ENCODE peak calls at places on chromosomes 13 and 19, in ten cellular contexts. One of them, this sample, is unnamed.

GRCh38 chr19:2184422-2185012 is 20.8 kb downstream of the DOT1L start:
- DNase-seq in type B pancreatic cell: no peak
- DNase-seq in esophagus squamous epithelium: no peak
- DNase-seq in NCI-H1417: no peak
- DNase-seq in iris pigment epithelial cell: no peak
- DNase-seq in activated T-helper 1 cell treated with anti-CD3 and anti-CD28 coated beads, Interleukin-12 subunit alpha, Interleukin-12 subunit beta, Interleukin-2, Interleukin-4 antibody, amounts not matched to agents 30 ng/mL and 10 ng/mL and 1 ng/mL, durations not matched to agents 14 hours and 24 hours and 36 hours: no peak
- DNase-seq in T-helper 9 cell: no peak
- DNase-seq in MG63: no peak
- DNase-seq in naive thymus-derived CD8-positive, alpha-beta T cell: no peak
- DNase-seq in cardiac muscle cell: no peak
- DNase-seq in this sample: no peak

GRCh38 chr19:12665281-12665573 is 1.3 kb downstream of the MAN2B1 start:
- DNase-seq in naive thymus-derived CD8-positive, alpha-beta T cell: no peak
- DNase-seq in MG63: no peak
- DNase-seq in esophagus squamous epithelium: peak; percentile 51
- DNase-seq in iris pigment epithelial cell: no peak
- DNase-seq in T-helper 9 cell: no peak
- DNase-seq in cardiac muscle cell: no peak
- DNase-seq in type B pancreatic cell: no peak
- DNase-seq in activated T-helper 1 cell treated with anti-CD3 and anti-CD28 coated beads, Interleukin-12 subunit alpha, Interleukin-12 subunit beta, Interleukin-2, Interleukin-4 antibody, amounts not matched to agents 30 ng/mL and 10 ng/mL and 1 ng/mL, durations not matched to agents 14 hours and 24 hours and 36 hours: peak; percentile 47
- DNase-seq in NCI-H1417: no peak
- DNase-seq in this sample: no peak

GRCh38 chr13:72781461-72782439 is at the start of the genes DIS3 and PIBF1:
- DNase-seq in NCI-H1417: peak; percentile 99
- DNase-seq in MG63: peak; percentile 98
- DNase-seq in activated T-helper 1 cell treated with anti-CD3 and anti-CD28 coated beads, Interleukin-12 subunit alpha, Interleukin-12 subunit beta, Interleukin-2, Interleukin-4 antibody, amounts not matched to agents 30 ng/mL and 10 ng/mL and 1 ng/mL, durations not matched to agents 14 hours and 24 hours and 36 hours: peak; percentile 97
- DNase-seq in esophagus squamous epithelium: peak; percentile 83
- DNase-seq in type B pancreatic cell: peak; percentile 98
- DNase-seq in cardiac muscle cell: peak; percentile 99
- DNase-seq in iris pigment epithelial cell: peak; percentile 99
- DNase-seq in T-helper 9 cell: peak; percentile 93
- DNase-seq in naive thymus-derived CD8-positive, alpha-beta T cell: peak; percentile 93
- DNase-seq in this sample: peak; percentile 98

GRCh38 chr13:28297341-28297740 is 159.0 kb downstream of the PAN3 start:
- DNase-seq in cardiac muscle cell: no peak
- DNase-seq in esophagus squamous epithelium: no peak
- DNase-seq in iris pigment epithelial cell: peak; percentile 9
- DNase-seq in T-helper 9 cell: no peak
- DNase-seq in type B pancreatic cell: no peak
- DNase-seq in naive thymus-derived CD8-positive, alpha-beta T cell: no peak
- DNase-seq in NCI-H1417: no peak
- DNase-seq in activated T-helper 1 cell treated with anti-CD3 and anti-CD28 coated beads, Interleukin-12 subunit alpha, Interleukin-12 subunit beta, Interleukin-2, Interleukin-4 antibody, amounts not matched to agents 30 ng/mL and 10 ng/mL and 1 ng/mL, durations not matched to agents 14 hours and 24 hours and 36 hours: no peak
- DNase-seq in MG63: no peak
- DNase-seq in this sample: no peak

GRCh38 chr19:47094557-47095517 is 18.7 kb downstream of the ZC3H4 start:
- DNase-seq in NCI-H1417: no peak
- DNase-seq in activated T-helper 1 cell treated with anti-CD3 and anti-CD28 coated beads, Interleukin-12 subunit alpha, Interleukin-12 subunit beta, Interleukin-2, Interleukin-4 antibody, amounts not matched to agents 30 ng/mL and 10 ng/mL and 1 ng/mL, durations not matched to agents 14 hours and 24 hours and 36 hours: peak; percentile 60
- DNase-seq in type B pancreatic cell: no peak
- DNase-seq in esophagus squamous epithelium: no peak
- DNase-seq in T-helper 9 cell: no peak
- DNase-seq in cardiac muscle cell: no peak
- DNase-seq in MG63: no peak
- DNase-seq in naive thymus-derived CD8-positive, alpha-beta T cell: peak; percentile 36
- DNase-seq in iris pigment epithelial cell: no peak
- DNase-seq in this sample: no peak

GRCh38 chr13:18960637-18961227 is 220.9 kb downstream of the TUBA3C start:
- DNase-seq in cardiac muscle cell: no peak
- DNase-seq in naive thymus-derived CD8-positive, alpha-beta T cell: no peak
- DNase-seq in type B pancreatic cell: no peak
- DNase-seq in T-helper 9 cell: no peak
- DNase-seq in activated T-helper 1 cell treated with anti-CD3 and anti-CD28 coated beads, Interleukin-12 subunit alpha, Interleukin-12 subunit beta, Interleukin-2, Interleukin-4 antibody, amounts not matched to agents 30 ng/mL and 10 ng/mL and 1 ng/mL, durations not matched to agents 14 hours and 24 hours and 36 hours: no peak
- DNase-seq in iris pigment epithelial cell: no peak
- DNase-seq in esophagus squamous epithelium: no peak
- DNase-seq in MG63: no peak
- DNase-seq in NCI-H1417: no peak
- DNase-seq in this sample: no peak

GRCh38 chr13:99977912-99978780 is 3.4 kb upstream of the ZIC2 start:
- DNase-seq in MG63: no peak
- DNase-seq in NCI-H1417: no peak
- DNase-seq in naive thymus-derived CD8-positive, alpha-beta T cell: peak; percentile 15
- DNase-seq in type B pancreatic cell: no peak
- DNase-seq in esophagus squamous epithelium: no peak
- DNase-seq in cardiac muscle cell: peak; percentile 18
- DNase-seq in iris pigment epithelial cell: no peak
- DNase-seq in activated T-helper 1 cell treated with anti-CD3 and anti-CD28 coated beads, Interleukin-12 subunit alpha, Interleukin-12 subunit beta, Interleukin-2, Interleukin-4 antibody, amounts not matched to agents 30 ng/mL and 10 ng/mL and 1 ng/mL, durations not matched to agents 14 hours and 24 hours and 36 hours: no peak
- DNase-seq in T-helper 9 cell: no peak
- DNase-seq in this sample: no peak

GRCh38 chr19:23440791-23441190 is 45.5 kb upstream of the ZNF91 start:
- DNase-seq in type B pancreatic cell: no peak
- DNase-seq in esophagus squamous epithelium: no peak
- DNase-seq in NCI-H1417: no peak
- DNase-seq in MG63: no peak
- DNase-seq in cardiac muscle cell: no peak
- DNase-seq in T-helper 9 cell: no peak
- DNase-seq in naive thymus-derived CD8-positive, alpha-beta T cell: no peak
- DNase-seq in iris pigment epithelial cell: no peak
- DNase-seq in activated T-helper 1 cell treated with anti-CD3 and anti-CD28 coated beads, Interleukin-12 subunit alpha, Interleukin-12 subunit beta, Interleukin-2, Interleukin-4 antibody, amounts not matched to agents 30 ng/mL and 10 ng/mL and 1 ng/mL, durations not matched to agents 14 hours and 24 hours and 36 hours: no peak
- DNase-seq in this sample: no peak

GRCh38 chr19:45138303-45138751 is 22.5 kb downstream of the NKPD1 start:
- DNase-seq in T-helper 9 cell: no peak
- DNase-seq in activated T-helper 1 cell treated with anti-CD3 and anti-CD28 coated beads, Interleukin-12 subunit alpha, Interleukin-12 subunit beta, Interleukin-2, Interleukin-4 antibody, amounts not matched to agents 30 ng/mL and 10 ng/mL and 1 ng/mL, durations not matched to agents 14 hours and 24 hours and 36 hours: no peak
- DNase-seq in type B pancreatic cell: no peak
- DNase-seq in esophagus squamous epithelium: no peak
- DNase-seq in MG63: no peak
- DNase-seq in NCI-H1417: no peak
- DNase-seq in naive thymus-derived CD8-positive, alpha-beta T cell: no peak
- DNase-seq in iris pigment epithelial cell: no peak
- DNase-seq in cardiac muscle cell: no peak
- DNase-seq in this sample: no peak

GRCh38 chr19:4955274-4955673 is 13.6 kb upstream of the KDM4B start:
- DNase-seq in cardiac muscle cell: no peak
- DNase-seq in type B pancreatic cell: no peak
- DNase-seq in MG63: no peak
- DNase-seq in naive thymus-derived CD8-positive, alpha-beta T cell: no peak
- DNase-seq in NCI-H1417: no peak
- DNase-seq in T-helper 9 cell: no peak
- DNase-seq in esophagus squamous epithelium: no peak
- DNase-seq in activated T-helper 1 cell treated with anti-CD3 and anti-CD28 coated beads, Interleukin-12 subunit alpha, Interleukin-12 subunit beta, Interleukin-2, Interleukin-4 antibody, amounts not matched to agents 30 ng/mL and 10 ng/mL and 1 ng/mL, durations not matched to agents 14 hours and 24 hours and 36 hours: no peak
- DNase-seq in iris pigment epithelial cell: no peak
- DNase-seq in this sample: no peak

GRCh38 chr13:46392967-46393366 is 5.9 kb upstream of the RUBCNL start:
- DNase-seq in activated T-helper 1 cell treated with anti-CD3 and anti-CD28 coated beads, Interleukin-12 subunit alpha, Interleukin-12 subunit beta, Interleukin-2, Interleukin-4 antibody, amounts not matched to agents 30 ng/mL and 10 ng/mL and 1 ng/mL, durations not matched to agents 14 hours and 24 hours and 36 hours: no peak
- DNase-seq in cardiac muscle cell: no peak
- DNase-seq in type B pancreatic cell: no peak
- DNase-seq in NCI-H1417: peak; percentile 85
- DNase-seq in naive thymus-derived CD8-positive, alpha-beta T cell: no peak
- DNase-seq in T-helper 9 cell: no peak
- DNase-seq in esophagus squamous epithelium: no peak
- DNase-seq in MG63: no peak
- DNase-seq in iris pigment epithelial cell: no peak
- DNase-seq in this sample: no peak

GRCh38 chr13:41541142-41541938 is 84.0 kb downstream of the RGCC start:
- DNase-seq in naive thymus-derived CD8-positive, alpha-beta T cell: no peak
- DNase-seq in type B pancreatic cell: no peak
- DNase-seq in esophagus squamous epithelium: no peak
- DNase-seq in MG63: no peak
- DNase-seq in activated T-helper 1 cell treated with anti-CD3 and anti-CD28 coated beads, Interleukin-12 subunit alpha, Interleukin-12 subunit beta, Interleukin-2, Interleukin-4 antibody, amounts not matched to agents 30 ng/mL and 10 ng/mL and 1 ng/mL, durations not matched to agents 14 hours and 24 hours and 36 hours: no peak
- DNase-seq in T-helper 9 cell: no peak
- DNase-seq in iris pigment epithelial cell: no peak
- DNase-seq in cardiac muscle cell: no peak
- DNase-seq in NCI-H1417: no peak
- DNase-seq in this sample: no peak

GRCh38 chr13:109569938-109570711 is 216.3 kb downstream of the IRS2 start:
- DNase-seq in type B pancreatic cell: no peak
- DNase-seq in NCI-H1417: no peak
- DNase-seq in naive thymus-derived CD8-positive, alpha-beta T cell: peak; percentile 35
- DNase-seq in cardiac muscle cell: no peak
- DNase-seq in esophagus squamous epithelium: no peak
- DNase-seq in T-helper 9 cell: peak; percentile 13
- DNase-seq in MG63: no peak
- DNase-seq in iris pigment epithelial cell: no peak
- DNase-seq in activated T-helper 1 cell treated with anti-CD3 and anti-CD28 coated beads, Interleukin-12 subunit alpha, Interleukin-12 subunit beta, Interleukin-2, Interleukin-4 antibody, amounts not matched to agents 30 ng/mL and 10 ng/mL and 1 ng/mL, durations not matched to agents 14 hours and 24 hours and 36 hours: peak; percentile 42
- DNase-seq in this sample: no peak

GRCh38 chr19:47729468-47729798 is 15.9 kb upstream of the NOP53 start:
- DNase-seq in naive thymus-derived CD8-positive, alpha-beta T cell: no peak
- DNase-seq in esophagus squamous epithelium: no peak
- DNase-seq in cardiac muscle cell: no peak
- DNase-seq in NCI-H1417: no peak
- DNase-seq in type B pancreatic cell: no peak
- DNase-seq in MG63: peak; percentile 81
- DNase-seq in iris pigment epithelial cell: peak; percentile 86
- DNase-seq in activated T-helper 1 cell treated with anti-CD3 and anti-CD28 coated beads, Interleukin-12 subunit alpha, Interleukin-12 subunit beta, Interleukin-2, Interleukin-4 antibody, amounts not matched to agents 30 ng/mL and 10 ng/mL and 1 ng/mL, durations not matched to agents 14 hours and 24 hours and 36 hours: no peak
- DNase-seq in T-helper 9 cell: no peak
- DNase-seq in this sample: no peak

GRCh38 chr13:41465215-41465907 is 8.0 kb downstream of the RGCC start:
- DNase-seq in MG63: peak; percentile 84
- DNase-seq in cardiac muscle cell: no peak
- DNase-seq in T-helper 9 cell: peak; percentile 76
- DNase-seq in NCI-H1417: no peak
- DNase-seq in activated T-helper 1 cell treated with anti-CD3 and anti-CD28 coated beads, Interleukin-12 subunit alpha, Interleukin-12 subunit beta, Interleukin-2, Interleukin-4 antibody, amounts not matched to agents 30 ng/mL and 10 ng/mL and 1 ng/mL, durations not matched to agents 14 hours and 24 hours and 36 hours: peak; percentile 89
- DNase-seq in type B pancreatic cell: no peak
- DNase-seq in iris pigment epithelial cell: peak; percentile 90
- DNase-seq in naive thymus-derived CD8-positive, alpha-beta T cell: peak; percentile 85
- DNase-seq in esophagus squamous epithelium: peak; percentile 24
- DNase-seq in this sample: peak; percentile 57

GRCh38 chr19:48136547-48136946 is 25.9 kb upstream of the PLA2G4C start:
- DNase-seq in naive thymus-derived CD8-positive, alpha-beta T cell: no peak
- DNase-seq in NCI-H1417: no peak
- DNase-seq in iris pigment epithelial cell: no peak
- DNase-seq in activated T-helper 1 cell treated with anti-CD3 and anti-CD28 coated beads, Interleukin-12 subunit alpha, Interleukin-12 subunit beta, Interleukin-2, Interleukin-4 antibody, amounts not matched to agents 30 ng/mL and 10 ng/mL and 1 ng/mL, durations not matched to agents 14 hours and 24 hours and 36 hours: no peak
- DNase-seq in T-helper 9 cell: no peak
- DNase-seq in esophagus squamous epithelium: no peak
- DNase-seq in type B pancreatic cell: no peak
- DNase-seq in cardiac muscle cell: no peak
- DNase-seq in MG63: no peak
- DNase-seq in this sample: no peak

GRCh38 chr19:10233946-10234345 is 2.8 kb upstream of the S1PR2 start:
- DNase-seq in type B pancreatic cell: no peak
- DNase-seq in T-helper 9 cell: no peak
- DNase-seq in activated T-helper 1 cell treated with anti-CD3 and anti-CD28 coated beads, Interleukin-12 subunit alpha, Interleukin-12 subunit beta, Interleukin-2, Interleukin-4 antibody, amounts not matched to agents 30 ng/mL and 10 ng/mL and 1 ng/mL, durations not matched to agents 14 hours and 24 hours and 36 hours: no peak
- DNase-seq in NCI-H1417: no peak
- DNase-seq in esophagus squamous epithelium: no peak
- DNase-seq in naive thymus-derived CD8-positive, alpha-beta T cell: no peak
- DNase-seq in MG63: no peak
- DNase-seq in cardiac muscle cell: no peak
- DNase-seq in iris pigment epithelial cell: no peak
- DNase-seq in this sample: no peak

GRCh38 chr19:18589380-18590272 is 1.0 kb downstream of the REX1BD start:
- DNase-seq in esophagus squamous epithelium: no peak
- DNase-seq in NCI-H1417: peak; percentile 33
- DNase-seq in MG63: peak; percentile 83
- DNase-seq in activated T-helper 1 cell treated with anti-CD3 and anti-CD28 coated beads, Interleukin-12 subunit alpha, Interleukin-12 subunit beta, Interleukin-2, Interleukin-4 antibody, amounts not matched to agents 30 ng/mL and 10 ng/mL and 1 ng/mL, durations not matched to agents 14 hours and 24 hours and 36 hours: peak; percentile 67
- DNase-seq in iris pigment epithelial cell: peak; percentile 83
- DNase-seq in cardiac muscle cell: peak; percentile 81
- DNase-seq in naive thymus-derived CD8-positive, alpha-beta T cell: no peak
- DNase-seq in T-helper 9 cell: peak; percentile 64
- DNase-seq in type B pancreatic cell: no peak
- DNase-seq in this sample: no peak

GRCh38 chr19:15432629-15433518 is 14.1 kb upstream of the AKAP8L start:
- DNase-seq in activated T-helper 1 cell treated with anti-CD3 and anti-CD28 coated beads, Interleukin-12 subunit alpha, Interleukin-12 subunit beta, Interleukin-2, Interleukin-4 antibody, amounts not matched to agents 30 ng/mL and 10 ng/mL and 1 ng/mL, durations not matched to agents 14 hours and 24 hours and 36 hours: peak; percentile 94
- DNase-seq in MG63: peak; percentile 99
- DNase-seq in iris pigment epithelial cell: peak; percentile 95
- DNase-seq in type B pancreatic cell: peak; percentile 95
- DNase-seq in NCI-H1417: peak; percentile 83
- DNase-seq in naive thymus-derived CD8-positive, alpha-beta T cell: peak; percentile 84
- DNase-seq in esophagus squamous epithelium: peak; percentile 43
- DNase-seq in cardiac muscle cell: peak; percentile 96
- DNase-seq in T-helper 9 cell: peak; percentile 88
- DNase-seq in this sample: peak; percentile 85

GRCh38 chr19:42531313-42531712 is 3.0 kb upstream of the CEACAM1 start:
- DNase-seq in MG63: no peak
- DNase-seq in esophagus squamous epithelium: no peak
- DNase-seq in activated T-helper 1 cell treated with anti-CD3 and anti-CD28 coated beads, Interleukin-12 subunit alpha, Interleukin-12 subunit beta, Interleukin-2, Interleukin-4 antibody, amounts not matched to agents 30 ng/mL and 10 ng/mL and 1 ng/mL, durations not matched to agents 14 hours and 24 hours and 36 hours: no peak
- DNase-seq in naive thymus-derived CD8-positive, alpha-beta T cell: no peak
- DNase-seq in NCI-H1417: no peak
- DNase-seq in type B pancreatic cell: peak; percentile 48
- DNase-seq in cardiac muscle cell: no peak
- DNase-seq in T-helper 9 cell: no peak
- DNase-seq in iris pigment epithelial cell: no peak
- DNase-seq in this sample: no peak

GRCh38 chr13:29502391-29503008 is 93.0 kb downstream of the SLC7A1 start:
- DNase-seq in naive thymus-derived CD8-positive, alpha-beta T cell: no peak
- DNase-seq in MG63: no peak
- DNase-seq in cardiac muscle cell: no peak
- DNase-seq in T-helper 9 cell: no peak
- DNase-seq in activated T-helper 1 cell treated with anti-CD3 and anti-CD28 coated beads, Interleukin-12 subunit alpha, Interleukin-12 subunit beta, Interleukin-2, Interleukin-4 antibody, amounts not matched to agents 30 ng/mL and 10 ng/mL and 1 ng/mL, durations not matched to agents 14 hours and 24 hours and 36 hours: no peak
- DNase-seq in iris pigment epithelial cell: no peak
- DNase-seq in type B pancreatic cell: no peak
- DNase-seq in esophagus squamous epithelium: no peak
- DNase-seq in NCI-H1417: no peak
- DNase-seq in this sample: no peak

GRCh38 chr13:48954086-48954485 is 21.6 kb upstream of the FNDC3A start:
- DNase-seq in esophagus squamous epithelium: no peak
- DNase-seq in iris pigment epithelial cell: peak; percentile 76
- DNase-seq in activated T-helper 1 cell treated with anti-CD3 and anti-CD28 coated beads, Interleukin-12 subunit alpha, Interleukin-12 subunit beta, Interleukin-2, Interleukin-4 antibody, amounts not matched to agents 30 ng/mL and 10 ng/mL and 1 ng/mL, durations not matched to agents 14 hours and 24 hours and 36 hours: no peak
- DNase-seq in T-helper 9 cell: no peak
- DNase-seq in type B pancreatic cell: no peak
- DNase-seq in cardiac muscle cell: no peak
- DNase-seq in MG63: no peak
- DNase-seq in naive thymus-derived CD8-positive, alpha-beta T cell: no peak
- DNase-seq in NCI-H1417: peak; percentile 13
- DNase-seq in this sample: no peak

GRCh38 chr19:46812898-46813569 is 24.6 kb upstream of the SLC1A5 start:
- DNase-seq in naive thymus-derived CD8-positive, alpha-beta T cell: no peak
- DNase-seq in activated T-helper 1 cell treated with anti-CD3 and anti-CD28 coated beads, Interleukin-12 subunit alpha, Interleukin-12 subunit beta, Interleukin-2, Interleukin-4 antibody, amounts not matched to agents 30 ng/mL and 10 ng/mL and 1 ng/mL, durations not matched to agents 14 hours and 24 hours and 36 hours: no peak
- DNase-seq in T-helper 9 cell: no peak
- DNase-seq in esophagus squamous epithelium: no peak
- DNase-seq in type B pancreatic cell: no peak
- DNase-seq in cardiac muscle cell: peak; percentile 29
- DNase-seq in iris pigment epithelial cell: no peak
- DNase-seq in MG63: no peak
- DNase-seq in NCI-H1417: no peak
- DNase-seq in this sample: no peak

GRCh38 chr19:36084231-36085009 is 26.5 kb upstream of the OVOL3 start:
- DNase-seq in NCI-H1417: no peak
- DNase-seq in type B pancreatic cell: no peak
- DNase-seq in iris pigment epithelial cell: no peak
- DNase-seq in MG63: no peak
- DNase-seq in T-helper 9 cell: no peak
- DNase-seq in esophagus squamous epithelium: no peak
- DNase-seq in cardiac muscle cell: no peak
- DNase-seq in activated T-helper 1 cell treated with anti-CD3 and anti-CD28 coated beads, Interleukin-12 subunit alpha, Interleukin-12 subunit beta, Interleukin-2, Interleukin-4 antibody, amounts not matched to agents 30 ng/mL and 10 ng/mL and 1 ng/mL, durations not matched to agents 14 hours and 24 hours and 36 hours: no peak
- DNase-seq in naive thymus-derived CD8-positive, alpha-beta T cell: no peak
- DNase-seq in this sample: no peak

This sample was measured in stromal cell of bone marrow.